ENCODE peak calls at places on chromosomes 6 and 20, in four cellular contexts. Q is ovary, G is uterus, N is pancreas. A is an unnamed sample.

GRCh38 chr6:130029163-130029562 is 10.8 kb downstream of the L3MBTL3 start:
- DNase-seq in N (no peak), G (no peak), Q (no peak), A (no peak)

GRCh38 chr6:43669050-43669921 is 18.3 kb downstream of the MRPS18A start:
- DNase-seq in N (no peak), Q (peak), G (peak), A (no peak)

GRCh38 chr6:40098774-40099173 is 164.5 kb upstream of the MOCS1 start:
- DNase-seq in N (no peak), Q (no peak), G (no peak), A (no peak)

GRCh38 chr6:26205625-26206574 is 118.7 kb downstream of the HFE start:
- DNase-seq in Q (no peak), G (no peak), N (no peak), A (peak)

GRCh38 chr6:110688661-110689268 is 126.5 kb downstream of the CDK19 start:
- DNase-seq in N (no peak), G (no peak), Q (no peak), A (no peak)

GRCh38 chr6:118284736-118285360 is 263.2 kb upstream of the PLN start:
- DNase-seq in Q (no peak), N (no peak), G (no peak), A (no peak)

GRCh38 chr6:132122871-132123270 is 171.7 kb upstream of the CCN2 start:
- DNase-seq in Q (no peak), N (no peak), G (no peak), A (no peak)

GRCh38 chr6:130681028-130681427 is 146.2 kb upstream of the SMLR1 start:
- DNase-seq in Q (no peak), N (no peak), G (no peak), A (no peak)

GRCh38 chr6:127939442-127940066 is 38.7 kb upstream of the THEMIS start:
- DNase-seq in Q (no peak), G (no peak), N (no peak), A (no peak)

GRCh38 chr6:88677356-88677755 is 286.1 kb downstream of the RNGTT start:
- DNase-seq in G (no peak), N (no peak), Q (no peak), A (no peak)

GRCh38 chr6:118770835-118771234 is 119.4 kb upstream of the CEP85L start:
- DNase-seq in N (no peak), G (no peak), Q (no peak), A (no peak)

GRCh38 chr6:52024451-52025068 is 62.9 kb downstream of the PKHD1 start:
- DNase-seq in Q (no peak), N (no peak), G (no peak), A (no peak)

GRCh38 chr6:5078121-5078695 is 6.9 kb upstream of the PPP1R3G start:
- DNase-seq in G (no peak), N (no peak), Q (no peak), A (peak)

GRCh38 chr6:97114645-97115044 is 168.4 kb downstream of the MMS22L start:
- DNase-seq in N (no peak), Q (no peak), G (no peak), A (no peak)

GRCh38 chr20:50146732-50147662 is 6.5 kb downstream of the PEDS1 start:
- DNase-seq in Q (no peak), G (no peak), N (no peak), A (peak)

GRCh38 chr6:13412211-13412610 is 75.2 kb downstream of the GFOD1 start:
- DNase-seq in G (no peak), N (no peak), Q (no peak), A (no peak)

GRCh38 chr20:34534391-34535165 is 18.4 kb downstream of the DYNLRB1 start:
- DNase-seq in N (no peak), Q (no peak), G (no peak), A (no peak)

GRCh38 chr6:4607026-4607704 is 169.0 kb upstream of the CDYL start:
- DNase-seq in N (no peak), Q (peak), G (peak), A (peak)

GRCh38 chr20:10953437-10953836 is 279.6 kb upstream of the JAG1 start:
- DNase-seq in Q (no peak), G (no peak), N (no peak), A (no peak)

GRCh38 chr20:9068232-9068781 is 580 bp upstream of the PLCB4 start:
- DNase-seq in Q (peak), G (peak), N (peak), A (no peak)

GRCh38 chr6:29510202-29510601 is 22.4 kb upstream of the MAS1L start:
- DNase-seq in Q (no peak), G (no peak), N (no peak), A (no peak)

GRCh38 chr6:150616581-150616980 is 16.9 kb downstream of the PLEKHG1 start:
- DNase-seq in G (no peak), N (no peak), Q (no peak), A (no peak)

GRCh38 chr6:150615967-150616366 is 16.3 kb downstream of the PLEKHG1 start:
- DNase-seq in Q (no peak), N (no peak), G (no peak), A (no peak)

GRCh38 chr6:150620244-150620643 is 20.6 kb downstream of the PLEKHG1 start:
- DNase-seq in Q (no peak), N (no peak), G (no peak), A (no peak)

GRCh38 chr6:150617496-150618460 is 18.1 kb downstream of the PLEKHG1 start:
- DNase-seq in N (no peak), G (no peak), Q (no peak), A (no peak)

DNA sequence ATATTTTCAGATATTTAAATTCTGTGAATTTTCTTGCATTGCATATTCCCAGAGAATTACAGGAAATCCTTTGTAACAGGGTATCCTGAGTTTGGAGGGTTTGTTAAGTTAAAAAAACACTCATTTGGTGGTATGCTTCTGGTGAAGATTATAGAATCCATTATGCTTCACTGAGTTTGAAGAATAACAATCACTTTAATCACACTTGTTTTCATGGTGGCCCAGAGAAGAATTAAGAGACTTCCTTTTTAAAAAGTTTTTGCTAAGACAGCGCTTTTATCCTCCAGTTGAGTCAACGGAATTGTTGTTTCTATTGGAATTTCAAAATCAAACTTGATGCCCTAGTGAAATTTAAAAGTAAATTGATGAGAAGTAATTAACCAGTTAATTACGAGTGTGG is 17.4 kb downstream of the PLEKHG1 start:
- DNase-seq in N (no peak), Q (no peak), G (no peak), A (no peak)
- H3K4me3 ChIP-seq in N (no peak), Q (no peak), G (no peak), A (no peak)

DNA sequence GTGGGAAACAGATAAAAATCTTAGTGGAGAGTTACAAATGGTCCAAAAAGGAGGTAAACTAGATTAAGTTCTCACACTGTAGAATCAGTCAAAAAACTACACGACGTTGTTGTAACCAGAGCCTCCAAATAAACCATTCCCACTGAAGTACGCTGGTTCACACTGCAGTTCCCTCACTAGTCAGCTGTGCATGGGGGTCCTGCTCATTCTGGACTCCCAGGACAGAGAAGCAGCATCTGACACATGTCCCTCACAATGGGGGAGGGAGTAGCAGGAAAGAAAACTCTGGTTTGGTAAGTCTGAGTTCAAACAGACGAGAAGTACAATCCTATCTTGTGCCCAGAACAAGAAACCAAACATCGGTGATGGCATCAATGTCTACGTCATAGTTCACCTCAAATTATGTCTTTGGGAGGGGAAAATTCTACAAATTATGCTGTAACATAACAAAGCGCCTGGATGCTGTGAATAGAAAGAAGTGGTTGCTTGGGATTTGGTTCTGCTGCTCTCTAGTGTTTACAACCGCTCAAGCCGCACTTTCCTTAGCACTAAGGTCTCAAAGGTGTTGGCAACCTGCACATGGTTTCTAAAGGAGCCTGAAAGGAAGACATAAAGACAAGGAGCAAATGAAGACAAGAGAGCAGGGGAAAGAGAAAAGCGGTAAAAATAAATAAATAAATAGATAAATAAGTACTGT is 208.0 kb downstream of the GMDS start:
- DNase-seq in G (no peak), N (no peak), Q (no peak), A (no peak)
- TF ChIP-seq CTCF in G (no peak), N (no peak), Q (no peak), A (no peak)

GRCh38 chr20:62062661-62063600 is 2.8 kb downstream of the TAF4 start:
- DNase-seq in N (no peak), Q (no peak), G (no peak), A (no peak)
- H3K4me3 ChIP-seq in N (no peak), Q (no peak), G (no peak), A (no peak)

DNA sequence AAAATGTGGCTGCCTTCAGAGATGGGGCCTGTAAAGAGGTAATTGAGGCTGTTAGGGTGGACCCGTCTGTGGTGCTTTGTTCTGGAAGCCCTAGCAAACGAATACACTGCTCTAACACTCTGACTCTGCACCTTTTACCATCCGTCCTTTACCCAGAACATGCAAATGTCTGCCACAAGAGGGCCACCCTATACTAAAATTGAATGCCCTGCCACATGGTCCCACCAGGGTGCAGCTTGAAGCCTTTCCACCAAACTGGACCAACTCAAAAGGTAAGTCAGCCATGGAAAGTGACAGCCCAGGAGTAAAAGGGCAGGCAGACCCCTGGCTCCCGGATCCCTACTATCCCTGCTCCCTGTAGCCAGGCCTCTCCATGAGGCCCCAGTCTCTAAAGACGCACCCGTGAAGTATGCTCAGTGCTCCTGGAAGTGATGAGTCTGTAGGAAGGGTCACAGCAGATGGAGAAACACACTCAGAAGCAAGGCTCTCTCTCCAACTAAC is 5.8 kb upstream of the BFSP1 start:
- DNase-seq in N (peak), G (peak), Q (peak), A (peak)
- TF ChIP-seq CTCF in N (peak), G (peak), Q (peak), A (peak)

GRCh38 chr6:138571585-138572199 is 72.4 kb upstream of the NHSL1 start:
- DNase-seq in N (no peak), Q (no peak), G (no peak), A (no peak)
- H3K4me3 ChIP-seq in N (peak), Q (peak), G (peak), A (no peak)

DNA sequence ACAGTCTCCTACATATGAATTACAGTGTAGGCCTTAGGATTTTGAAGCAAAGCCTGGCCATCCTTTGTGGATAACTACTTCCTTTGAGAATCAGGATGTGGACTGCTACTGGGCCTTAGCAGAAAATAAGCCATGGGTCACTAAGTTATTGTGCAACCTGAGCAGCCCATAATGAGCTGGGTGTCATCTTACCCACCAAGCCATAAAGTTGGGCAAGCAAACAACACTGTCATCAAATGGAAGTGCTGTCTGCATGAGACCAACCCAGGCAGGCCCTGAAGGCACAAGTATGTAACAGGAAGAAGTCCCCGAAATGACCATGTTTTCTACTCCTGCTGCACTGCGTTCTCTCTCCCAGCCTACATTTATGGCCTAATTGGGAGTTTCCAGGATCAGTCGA is 205.6 kb upstream of the GGTLC1 start:
- DNase-seq in G (no peak), N (no peak), Q (no peak), A (no peak)
- TF ChIP-seq CTCF in G (no peak), N (no peak), Q (no peak), A (no peak)

A was measured in GM12865.